ENCODE peak calls at places on chromosomes 16 and 17, in eight cellular contexts. H, V, Y, E, T, X, W and L are unnamed samples.

GRCh38 chr17:33469911-33470310 is 176.8 kb upstream of the ASIC2 start:
- DNase-seq in H (peak; percentile 88), V (no peak), Y (no peak), E (no peak), T (no peak), X (peak; percentile 97), W (no peak), L (peak; percentile 24)

GRCh38 chr17:59512844-59513383 is 52.5 kb upstream of the DHX40 start:
- DNase-seq in H (no peak), V (no peak), Y (no peak), E (no peak), T (no peak), X (no peak), W (no peak), L (no peak)

GRCh38 chr17:76934561-76935320 is 66.5 kb downstream of the MGAT5B start:
- DNase-seq in H (no peak), V (no peak), Y (no peak), E (no peak), T (no peak), X (no peak), W (no peak), L (no peak)

GRCh38 chr17:68603027-68603426 is 1.9 kb upstream of the FAM20A start:
- DNase-seq in H (no peak), V (no peak), Y (peak; percentile 55), E (no peak), T (no peak), X (no peak), W (no peak), L (no peak)

GRCh38 chr16:66240565-66240964 is 125.9 kb upstream of the CDH5 start:
- DNase-seq in H (no peak), V (no peak), Y (peak; percentile 60), E (no peak), T (peak; percentile 38), X (no peak), W (no peak), L (no peak)

GRCh38 chr16:30069575-30070462 is 4.3 kb downstream of the ALDOA start:
- DNase-seq in H (no peak), V (no peak), Y (peak; percentile 77), E (no peak), T (peak; percentile 46), X (no peak), W (no peak), L (peak; percentile 21)

GRCh38 chr16:11078812-11079459 is 134.6 kb downstream of the CLEC16A start:
- DNase-seq in H (peak; percentile 91), V (no peak), Y (no peak), E (no peak), T (no peak), X (peak; percentile 98), W (no peak), L (no peak)

GRCh38 chr16:71402674-71403073 is 39.2 kb downstream of the TLE7 start:
- DNase-seq in H (no peak), V (no peak), Y (no peak), E (no peak), T (no peak), X (no peak), W (no peak), L (no peak)

GRCh38 chr16:78743556-78743955 is 644.1 kb downstream of the WWOX start:
- DNase-seq in H (no peak), V (no peak), Y (no peak), E (peak; percentile 13), T (no peak), X (peak; percentile 14), W (no peak), L (no peak)

GRCh38 chr17:65514082-65514481 is 47.4 kb downstream of the AXIN2 start:
- DNase-seq in H (peak; percentile 94), V (no peak), Y (no peak), E (no peak), T (no peak), X (no peak), W (no peak), L (no peak)

DNA sequence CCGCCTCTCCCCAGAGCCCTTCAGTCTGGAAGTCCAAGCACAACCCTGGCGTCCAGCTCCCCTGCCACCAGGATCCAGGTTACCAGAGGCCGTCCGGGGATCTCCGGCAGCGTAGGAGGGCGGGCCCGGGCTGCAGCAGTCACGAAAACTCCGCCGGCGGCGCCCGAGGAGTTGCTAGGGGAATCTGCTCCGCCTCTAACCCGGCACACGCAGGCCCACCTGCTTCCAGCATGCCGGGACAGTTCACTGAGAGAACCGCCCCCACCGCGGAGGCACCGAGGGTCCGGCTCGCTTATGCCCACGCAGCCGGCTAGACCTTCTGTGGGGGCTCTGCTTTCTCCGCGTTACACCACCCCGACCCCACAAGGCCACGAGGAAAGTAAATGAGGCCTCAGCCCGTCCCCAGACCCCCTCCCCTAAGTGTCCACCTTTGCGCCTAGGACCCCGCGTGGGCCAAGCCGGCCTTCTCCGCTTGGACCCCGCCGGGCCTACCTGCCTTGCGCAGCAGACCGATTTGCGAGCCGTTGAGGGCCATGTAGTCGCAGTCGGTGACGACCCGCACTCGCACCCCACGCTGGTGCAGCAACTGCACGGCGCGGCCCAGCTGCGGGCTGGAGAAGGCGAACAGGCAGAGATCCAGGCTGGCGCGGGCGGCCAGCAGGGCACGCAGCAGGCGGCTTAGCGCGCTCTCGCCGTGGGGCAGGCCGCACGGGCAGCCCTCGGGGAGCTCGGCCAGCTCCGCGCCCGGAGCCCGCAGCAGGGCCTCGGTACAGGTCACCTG is 575 bp downstream of the PLD6 start:
- DNase-seq in H (peak; percentile 55), V (no peak), Y (peak; percentile 80), E (peak; percentile 57), T (peak; percentile 55), X (no peak), W (peak; percentile 45), L (peak; percentile 34)
- H3K4me3 ChIP-seq in H (peak overlapping the region; percentile 61), V (no peak overlapping the region), Y (peak overlapping the region; percentile 72), E (peak overlapping the region; percentile 72), T (peak overlapping the region; percentile 68), X (peak overlapping the region; percentile 87), W (peak overlapping the region; percentile 37), L (peak overlapping the region; percentile 63)

GRCh38 chr16:23546778-23547177 is 10.4 kb downstream of the EARS2 start:
- DNase-seq in H (no peak), V (no peak), Y (no peak), E (no peak), T (no peak), X (no peak), W (no peak), L (no peak)
- H3K4me3 ChIP-seq in H (no peak overlapping the region), V (no peak overlapping the region), Y (no peak overlapping the region), E (no peak overlapping the region), T (no peak overlapping the region), X (no peak overlapping the region), W (no peak overlapping the region), L (no peak overlapping the region)

GRCh38 chr16:58588406-58588805 is 41.2 kb downstream of the CNOT1 start:
- DNase-seq in H (no peak), V (no peak), Y (no peak), E (no peak), T (no peak), X (no peak), W (no peak), L (no peak)
- H3K4me3 ChIP-seq in H (no peak overlapping the region), V (no peak overlapping the region), Y (no peak overlapping the region), E (no peak overlapping the region), T (no peak overlapping the region), X (no peak overlapping the region), W (no peak overlapping the region), L (no peak overlapping the region)

GRCh38 chr16:69917739-69918138 is 33.4 kb upstream of the CLEC18A start:
- DNase-seq in H (peak; percentile 95), V (peak; percentile 97), Y (peak; percentile 78), E (no peak), T (no peak), X (peak; percentile 87), W (no peak), L (no peak)

GRCh38 chr16:69922200-69922599 is 28.9 kb upstream of the CLEC18A start:
- DNase-seq in H (no peak), V (no peak), Y (no peak), E (no peak), T (no peak), X (no peak), W (no peak), L (no peak)

GRCh38 chr16:69924041-69924775 is 26.9 kb upstream of the CLEC18A start:
- DNase-seq in H (no peak), V (no peak), Y (no peak), E (no peak), T (no peak), X (no peak), W (no peak), L (no peak)

GRCh38 chr16:69918241-69918640 is 32.9 kb upstream of the CLEC18A start:
- DNase-seq in H (peak; percentile 28), V (no peak), Y (no peak), E (no peak), T (no peak), X (no peak), W (no peak), L (no peak)

DNA sequence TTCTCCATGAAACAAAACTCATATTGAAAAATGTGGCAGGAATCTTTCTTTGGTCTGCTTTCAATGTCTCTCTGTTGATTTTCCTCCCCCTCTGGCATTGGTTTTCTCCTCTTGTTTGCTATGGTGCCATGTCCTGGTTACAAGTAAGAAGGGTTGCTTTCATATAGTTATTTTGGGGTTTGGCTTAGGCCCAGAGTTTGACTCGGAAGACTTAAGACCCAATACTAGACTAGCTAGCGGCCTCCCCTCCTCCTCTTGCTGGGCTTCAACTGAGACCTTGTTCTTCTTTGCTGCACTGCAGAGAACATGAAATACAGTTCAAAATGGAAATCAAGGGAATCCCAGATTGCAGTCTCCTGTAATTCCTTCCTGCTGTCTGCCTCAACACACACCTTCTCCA is 30.0 kb upstream of the CLEC18A start:
- DNase-seq in H (peak; percentile 54), V (no peak), Y (no peak), E (no peak), T (no peak), X (no peak), W (no peak), L (no peak)
- H3K4me3 ChIP-seq in H (no peak overlapping the region), V (no peak overlapping the region), Y (no peak overlapping the region), E (no peak overlapping the region), T (no peak overlapping the region), X (no peak overlapping the region), W (no peak overlapping the region), L (no peak overlapping the region)

DNA sequence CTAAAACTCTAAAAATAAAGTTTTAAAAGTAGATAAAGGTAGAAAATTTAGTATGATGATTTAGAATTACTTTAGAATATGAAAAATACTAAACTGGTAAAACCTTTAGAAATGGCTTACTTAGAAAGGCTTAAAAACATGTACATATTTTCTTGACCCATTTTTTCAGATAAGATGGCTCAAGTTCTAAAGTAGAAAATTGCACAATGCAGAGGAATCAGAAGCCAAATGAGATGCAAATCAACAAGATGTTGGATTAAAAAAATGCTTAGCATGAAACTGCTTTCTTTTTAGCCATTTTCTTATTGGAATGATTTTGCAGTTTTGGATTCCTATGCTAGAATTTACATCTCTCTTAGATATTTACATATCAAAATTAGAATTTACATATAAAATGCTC is 1.5 kb upstream of the KRTAP3-1 start:
- DNase-seq in H (peak; percentile 39), V (no peak), Y (no peak), E (no peak), T (no peak), X (no peak), W (no peak), L (no peak)
- H3K4me3 ChIP-seq in H (no peak overlapping the region), V (no peak overlapping the region), Y (no peak overlapping the region), E (no peak overlapping the region), T (no peak overlapping the region), X (no peak overlapping the region), W (no peak overlapping the region), L (no peak overlapping the region)